ENCODE peak calls at places on chromosomes 13 and 19, in seven cellular contexts. K, Y, P, E, S, B and X are unnamed samples.

GRCh38 chr19:12838182-12838890 is at the start of gene MAST1:
- DNase-seq in B (peak), P (peak), Y (no peak), E (peak), S (peak), K (no peak), X (no peak)

GRCh38 chr13:48199404-48199991 is 33.5 kb upstream of the ITM2B start:
- DNase-seq in P (no peak), K (no peak), Y (no peak), E (no peak), S (peak), B (no peak), X (no peak)

GRCh38 chr19:15977193-15977592 is 28.4 kb downstream of the OR10H4 start:
- DNase-seq in K (no peak), S (no peak), E (no peak), P (no peak), Y (no peak), B (no peak), X (no peak)

GRCh38 chr13:75264611-75265010 is 217.4 kb downstream of the TBC1D4 start:
- DNase-seq in B (no peak), K (no peak), S (no peak), P (no peak), Y (no peak), E (no peak), X (no peak)

GRCh38 chr13:93861818-93862217 is 617.7 kb downstream of the DCT start:
- DNase-seq in E (no peak), Y (peak), P (no peak), S (no peak), K (peak), B (no peak), X (no peak)

GRCh38 chr19:53865918-53866696 is 1.6 kb upstream of the MYADM start:
- DNase-seq in K (no peak), E (peak), P (peak), B (no peak), S (peak), Y (no peak), X (no peak)

GRCh38 chr13:33868343-33868994 is 50.5 kb downstream of the RFC3 start:
- DNase-seq in B (no peak), P (no peak), K (no peak), E (no peak), S (no peak), Y (no peak), X (no peak)

GRCh38 chr13:75050419-75051066 is 431.4 kb downstream of the TBC1D4 start:
- DNase-seq in B (no peak), Y (peak), E (no peak), P (no peak), K (peak), S (no peak), X (no peak)

GRCh38 chr19:1650627-1651009 is 1.8 kb downstream of the TCF3 start:
- DNase-seq in S (peak), Y (no peak), E (no peak), B (peak), P (peak), K (no peak), X (no peak)

GRCh38 chr19:53577968-53578367 is 40.0 kb downstream of the ZNF331 start:
- DNase-seq in K (no peak), E (no peak), P (no peak), B (no peak), S (no peak), Y (no peak), X (no peak)

GRCh38 chr13:36108342-36108741 is 22.8 kb downstream of the DCLK1 start:
- DNase-seq in B (no peak), E (no peak), K (no peak), P (no peak), S (no peak), Y (no peak), X (no peak)

GRCh38 chr13:26811636-26812035 is 51.0 kb upstream of the GPR12 start:
- DNase-seq in S (no peak), B (no peak), Y (no peak), E (no peak), P (no peak), K (no peak), X (no peak)

GRCh38 chr13:61685683-61686013 is 270.0 kb upstream of the PCDH20 start:
- DNase-seq in S (peak), E (no peak), B (peak), Y (no peak), K (no peak), P (no peak), X (no peak)

GRCh38 chr19:45766293-45766918 is 2.6 kb downstream of the SIX5 start:
- DNase-seq in E (no peak), Y (no peak), B (no peak), S (no peak), K (no peak), P (no peak), X (no peak)

GRCh38 chr19:11505504-11506100 is at the start of gene ZNF653:
- DNase-seq in B (peak), Y (peak), S (peak), K (peak), E (peak), P (peak), X (peak)

GRCh38 chr13:61994174-61994573 is 578.5 kb upstream of the PCDH20 start:
- DNase-seq in E (no peak), P (no peak), B (no peak), K (no peak), S (no peak), Y (no peak), X (no peak)

GRCh38 chr19:50059045-50059444 is 33.2 kb downstream of the ZNF473 start:
- DNase-seq in P (no peak), E (no peak), Y (no peak), B (no peak), K (no peak), S (no peak), X (no peak)
- H3K4me3 ChIP-seq in P (no peak), E (no peak), Y (no peak), B (no peak), K (no peak), S (no peak), X (no peak)

DNA sequence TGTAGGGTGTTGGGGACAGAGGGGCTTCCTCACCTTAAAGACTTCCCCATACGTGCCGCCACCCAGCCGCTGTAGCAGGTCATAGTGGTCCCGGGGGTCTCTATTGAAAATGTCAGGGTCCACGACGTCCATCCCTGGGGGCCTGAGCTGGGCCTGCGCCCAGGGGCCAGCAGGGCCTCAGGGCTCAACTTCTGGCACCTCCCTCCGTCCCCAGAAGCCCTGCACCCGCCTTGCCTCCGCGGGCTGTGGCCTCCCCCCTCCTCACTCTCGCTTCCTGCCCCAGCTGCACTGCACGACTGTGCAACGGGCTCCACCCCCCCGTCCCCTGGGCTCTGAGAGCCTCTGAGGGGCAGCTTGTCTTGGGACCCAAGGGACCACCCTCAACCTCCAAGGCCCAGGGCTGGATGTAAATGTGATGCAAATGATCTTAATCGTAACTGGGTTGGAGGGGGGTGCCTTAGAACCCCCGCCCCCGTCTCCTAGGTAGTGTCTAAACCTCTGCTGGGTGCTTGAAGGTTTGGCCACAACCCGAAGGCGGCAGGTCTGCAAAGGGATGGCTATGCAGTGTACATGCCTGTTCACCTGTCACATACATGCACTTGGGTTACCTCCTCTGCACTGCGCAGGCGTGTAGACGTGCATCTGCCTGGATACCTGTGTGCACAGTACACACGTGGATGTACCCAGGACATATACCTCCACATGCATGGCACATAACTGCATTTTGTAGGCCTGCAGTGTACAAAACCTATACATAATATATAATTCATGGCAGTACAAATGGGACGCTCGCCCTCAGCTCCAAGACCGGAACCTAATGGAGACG is at the start of gene MAP4K1:
- DNase-seq in E (no peak), K (no peak), S (peak), P (peak), Y (no peak), B (peak), X (no peak)
- H3K4me3 ChIP-seq in E (peak), K (peak), S (peak), P (peak), Y (peak), B (peak), X (peak)

GRCh38 chr13:24463078-24463477 is 49.5 kb downstream of the PARP4 start:
- DNase-seq in E (no peak), S (no peak), P (no peak), K (no peak), B (no peak), Y (no peak), X (no peak)
- H3K4me3 ChIP-seq in E (no peak), S (no peak), P (no peak), K (no peak), B (no peak), Y (no peak), X (no peak)

GRCh38 chr13:50712469-50712868 is 131.0 kb downstream of the DLEU7 start:
- DNase-seq in K (no peak), S (no peak), E (no peak), Y (no peak), B (no peak), P (no peak), X (no peak)
- H3K4me3 ChIP-seq in K (no peak), S (no peak), E (no peak), Y (no peak), B (no peak), P (no peak), X (no peak)

GRCh38 chr19:58562126-58563033 is 4.0 kb upstream of the UBE2M start:
- DNase-seq in K (no peak), S (peak), Y (no peak), P (peak), B (peak), E (peak), X (no peak)
- H3K4me3 ChIP-seq in K (peak), S (peak), Y (peak), P (peak), B (peak), E (peak), X (peak)

DNA sequence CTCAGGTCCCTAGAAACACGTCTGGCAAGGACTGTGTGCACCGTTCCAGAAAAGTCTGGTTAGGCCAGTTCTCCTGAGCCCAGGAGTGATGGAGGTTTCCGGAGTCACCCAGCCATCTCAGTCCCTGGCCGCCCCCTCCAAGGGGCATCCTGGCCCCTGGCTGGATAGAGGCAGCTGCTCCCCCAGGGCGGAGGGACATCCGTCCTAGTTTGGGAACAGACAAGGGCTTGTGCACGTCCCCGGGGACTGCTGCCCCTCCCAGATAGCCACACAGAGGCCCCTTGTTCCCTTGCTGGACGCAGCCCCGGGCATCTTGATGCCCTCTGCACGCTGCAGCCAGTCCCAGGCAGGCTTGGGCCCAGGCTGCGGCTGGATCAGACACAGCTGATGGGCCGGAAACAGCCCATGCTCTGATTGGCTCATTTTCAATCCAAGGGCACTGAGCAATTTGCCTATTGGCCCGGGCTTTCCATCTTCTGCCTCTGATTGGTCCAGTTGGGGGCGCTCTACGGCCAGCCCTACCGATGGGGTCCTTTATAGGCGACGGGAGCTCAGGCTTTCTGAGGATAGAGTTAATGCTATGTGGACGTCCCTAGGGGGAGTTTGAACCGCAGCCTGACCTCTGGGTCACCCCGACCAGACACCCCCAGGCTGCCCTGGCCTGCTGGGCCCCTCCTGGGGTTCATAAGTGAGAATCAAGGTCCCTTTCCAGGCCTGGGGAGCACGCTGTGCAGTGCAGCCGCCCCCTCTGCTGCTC is 3.7 kb downstream of the S1PR2 start:
- DNase-seq in K (no peak), E (peak), P (no peak), Y (no peak), B (no peak), S (no peak), X (no peak)
- H3K4me3 ChIP-seq in K (no peak), E (peak), P (no peak), Y (no peak), B (no peak), S (no peak), X (no peak)

GRCh38 chr13:100436099-100436498 is 152.5 kb downstream of the GGACT start:
- DNase-seq in Y (no peak), K (no peak), S (peak), P (no peak), E (no peak), B (no peak), X (no peak)

GRCh38 chr13:100442095-100442832 is 146.3 kb downstream of the GGACT start:
- DNase-seq in B (no peak), K (no peak), E (no peak), Y (no peak), P (no peak), S (no peak), X (no peak)

GRCh38 chr13:100440756-100441421 is 147.7 kb downstream of the GGACT start:
- DNase-seq in E (no peak), K (no peak), P (no peak), S (no peak), B (no peak), Y (no peak), X (peak)

GRCh38 chr13:100438059-100438788 is 150.4 kb downstream of the GGACT start:
- DNase-seq in B (no peak), K (no peak), S (no peak), P (no peak), E (no peak), Y (no peak), X (no peak)

GRCh38 chr13:100439247-100439955 is 149.2 kb downstream of the GGACT start:
- DNase-seq in P (no peak), E (no peak), Y (no peak), B (no peak), K (no peak), S (no peak), X (no peak)
- H3K4me3 ChIP-seq in P (no peak), E (no peak), Y (no peak), B (no peak), K (no peak), S (no peak), X (no peak)